ENCODE peak calls at places on chromosome 4, in eight cellular contexts. U is A549, V is SK-N-SH, N is K562, H is HCT116, Z is GM12878, M is GM23338, E is HepG2. S is an unnamed sample. For H3K4me1, the result is how much of the 10 kb centered on the place peaks cover.

GRCh38 chr4:169823685-169824084 is 65.9 kb upstream of the HPF1 start:
- DNase-seq in U (peak), V (no peak), N (peak), H (no peak), Z (no peak), M (peak), E (peak), S (no peak)

GRCh38 chr4:164485169-164485568 is 268.8 kb upstream of the SMIM31 start:
- DNase-seq in U (no peak), V (no peak), N (no peak), H (no peak), Z (no peak), M (no peak), E (no peak), S (no peak)

GRCh38 chr4:175873707-175874106 is 61.6 kb upstream of the GPM6A start:
- DNase-seq in U (no peak), V (no peak), N (no peak), H (no peak), Z (no peak), M (no peak), E (no peak), S (no peak)

GRCh38 chr4:140176735-140177134 is 22.8 kb upstream of the MAML3 start:
- DNase-seq in U (no peak), V (no peak), N (no peak), H (no peak), Z (no peak), M (no peak), E (no peak), S (no peak)

GRCh38 chr4:168028970-168029610 is 63.2 kb upstream of the ANXA10 start:
- DNase-seq in U (no peak), V (no peak), N (no peak), H (no peak), Z (no peak), M (no peak), E (no peak), S (no peak)

GRCh38 chr4:150315175-150315574 is 236.9 kb downstream of the DCLK2 start:
- DNase-seq in U (no peak), V (no peak), N (no peak), H (no peak), Z (no peak), M (peak), E (no peak), S (no peak)

GRCh38 chr4:156515295-156515694 is 456.3 kb downstream of the PDGFC start:
- DNase-seq in U (no peak), V (no peak), N (no peak), H (no peak), Z (no peak), M (no peak), E (no peak), S (no peak)

GRCh38 chr4:20512053-20512810 is 188.0 kb upstream of the PACRGL start:
- DNase-seq in U (no peak), V (no peak), N (peak), H (no peak), Z (no peak), M (no peak), E (no peak), S (no peak)

GRCh38 chr4:11497212-11497806 is 68.6 kb upstream of the HS3ST1 start:
- DNase-seq in U (no peak), V (no peak), N (no peak), H (no peak), Z (no peak), M (peak), E (no peak), S (no peak)

GRCh38 chr4:155208258-155209054 is at the start of gene NPY2R:
- DNase-seq in U (peak), V (peak), N (no peak), H (no peak), Z (no peak), M (peak), E (no peak), S (no peak)

GRCh38 chr4:89196056-89196674 is 84.8 kb downstream of the TIGD2 start:
- DNase-seq in U (peak), V (no peak), N (no peak), H (peak), Z (no peak), M (peak), E (no peak), S (no peak)

GRCh38 chr4:119479835-119480234 is 148.8 kb downstream of the PDE5A start:
- DNase-seq in U (no peak), V (no peak), N (no peak), H (no peak), Z (no peak), M (no peak), E (no peak), S (no peak)

GRCh38 chr4:108810087-108810486 is 47.2 kb upstream of the ETNPPL start:
- DNase-seq in U (no peak), V (no peak), N (no peak), H (no peak), Z (no peak), M (no peak), E (no peak), S (no peak)

GRCh38 chr4:123956204-123956603 is 559.6 kb downstream of the SPRY1 start:
- DNase-seq in U (no peak), V (no peak), N (no peak), H (no peak), Z (no peak), M (no peak), E (no peak), S (no peak)

GRCh38 chr4:101762544-101762943 is 28.0 kb upstream of the BANK1 start:
- DNase-seq in U (no peak), V (no peak), N (no peak), H (no peak), Z (no peak), M (no peak), E (no peak), S (no peak)

GRCh38 chr4:21952549-21952948 is 4.0 kb upstream of the KCNIP4 start:
- DNase-seq in U (no peak), V (no peak), N (no peak), H (no peak), Z (peak), M (no peak), E (no peak), S (no peak)

GRCh38 chr4:113823291-113823659 is 61.7 kb upstream of the CAMK2D start:
- DNase-seq in U (no peak), V (no peak), N (no peak), H (no peak), Z (peak), M (no peak), E (no peak), S (no peak)

GRCh38 chr4:100340534-100341364 is 150.5 kb upstream of the DDIT4L start:
- DNase-seq in U (no peak), V (no peak), N (no peak), H (no peak), Z (no peak), M (no peak), E (no peak), S (no peak)

GRCh38 chr4:8302331-8302730 is 32.8 kb downstream of the HTRA3 start:
- DNase-seq in U (no peak), V (no peak), N (no peak), H (no peak), Z (no peak), M (no peak), E (no peak), S (no peak)

GRCh38 chr4:39825741-39826231 is 127.8 kb downstream of the UBE2K start:
- DNase-seq in U (peak), V (no peak), N (no peak), H (no peak), Z (no peak), M (no peak), E (no peak), S (no peak)

GRCh38 chr4:52914051-52914605 is 52.0 kb downstream of the RASL11B start:
- DNase-seq in U (no peak), V (no peak), N (no peak), H (no peak), Z (no peak), M (no peak), E (peak), S (no peak)

GRCh38 chr4:51849430-51849829 is 6.5 kb downstream of the DCUN1D4 start:
- DNase-seq in U (no peak), V (no peak), N (no peak), H (no peak), Z (no peak), M (no peak), E (no peak), S (no peak)

GRCh38 chr4:146095091-146095690 is 80.3 kb upstream of the LSM6 start:
- DNase-seq in U (peak), V (peak), N (peak), H (peak), Z (no peak), M (peak), E (peak), S (peak)

GRCh38 chr4:6299875-6300274 is 30.2 kb downstream of the WFS1 start:
- DNase-seq in U (no peak), V (no peak), N (no peak), H (no peak), Z (no peak), M (no peak), E (no peak), S (no peak)

GRCh38 chr4:17957689-17958088 is 63.9 kb downstream of the LCORL start:
- DNase-seq in U (no peak), V (no peak), N (no peak), H (no peak), Z (no peak), M (no peak), E (no peak), S (no peak)

GRCh38 chr4:156475322-156475721 is 496.3 kb downstream of the PDGFC start:
- DNase-seq in U (peak), V (peak), N (no peak), H (peak), Z (no peak), M (no peak), E (peak), S (peak)

GRCh38 chr4:150234246-150234645 is 156.0 kb downstream of the DCLK2 start:
- DNase-seq in U (no peak), V (no peak), N (no peak), H (no peak), Z (no peak), M (no peak), E (no peak), S (no peak)

GRCh38 chr4:33160126-33160525 is 2440.0 kb downstream of the PCDH7 start:
- DNase-seq in U (peak), V (no peak), N (no peak), H (peak), Z (no peak), M (peak), E (no peak), S (no peak)

GRCh38 chr4:11106769-11107168 is 321.9 kb downstream of the HS3ST1 start:
- DNase-seq in U (no peak), V (no peak), N (no peak), H (no peak), Z (no peak), M (no peak), E (no peak), S (no peak)

GRCh38 chr4:168353746-168354145 is 35.2 kb upstream of the DDX60 start:
- DNase-seq in U (no peak), V (no peak), N (no peak), H (no peak), Z (no peak), M (no peak), E (no peak), S (no peak)

GRCh38 chr4:76601791-76602190 is 166.8 kb downstream of the SHROOM3 start:
- DNase-seq in U (no peak), V (no peak), N (peak), H (no peak), Z (no peak), M (no peak), E (no peak), S (no peak)

GRCh38 chr4:169902658-169903345 is 123.4 kb downstream of the MFAP3L start:
- DNase-seq in U (peak), V (no peak), N (no peak), H (peak), Z (no peak), M (no peak), E (peak), S (no peak)

GRCh38 chr4:162645381-162645780 is 481.6 kb upstream of the FSTL5 start:
- DNase-seq in U (peak), V (no peak), N (no peak), H (no peak), Z (no peak), M (peak), E (peak), S (no peak)

GRCh38 chr4:123042095-123042494 is 119.7 kb upstream of the NUDT6 start:
- DNase-seq in U (no peak), V (no peak), N (no peak), H (no peak), Z (no peak), M (no peak), E (no peak), S (no peak)

GRCh38 chr4:152289963-152290362 is 245.9 kb downstream of the FBXW7 start:
- DNase-seq in U (no peak), V (no peak), N (no peak), H (no peak), Z (no peak), M (no peak), E (no peak), S (no peak)
- H3K4me3 ChIP-seq in U (no peak), V (no peak), N (no peak), H (no peak), Z (no peak), M (no peak), E (no peak), S (no peak)

GRCh38 chr4:5192271-5192670 is 141.0 kb downstream of the STK32B start:
- DNase-seq in U (no peak), V (no peak), N (no peak), H (no peak), Z (no peak), M (no peak), E (no peak), S (no peak)

GRCh38 chr4:5191831-5192230 is 140.6 kb downstream of the STK32B start:
- DNase-seq in U (no peak), V (no peak), N (no peak), H (no peak), Z (no peak), M (no peak), E (no peak), S (no peak)

GRCh38 chr4:5186584-5187170 is 135.4 kb downstream of the STK32B start:
- DNase-seq in U (no peak), V (no peak), N (no peak), H (no peak), Z (no peak), M (no peak), E (no peak), S (no peak)
- TF ChIP-seq REST in U (no peak), V (no peak), N (no peak), H (no peak), Z (no peak), M (no peak), E (no peak), S (no peak)

DNA sequence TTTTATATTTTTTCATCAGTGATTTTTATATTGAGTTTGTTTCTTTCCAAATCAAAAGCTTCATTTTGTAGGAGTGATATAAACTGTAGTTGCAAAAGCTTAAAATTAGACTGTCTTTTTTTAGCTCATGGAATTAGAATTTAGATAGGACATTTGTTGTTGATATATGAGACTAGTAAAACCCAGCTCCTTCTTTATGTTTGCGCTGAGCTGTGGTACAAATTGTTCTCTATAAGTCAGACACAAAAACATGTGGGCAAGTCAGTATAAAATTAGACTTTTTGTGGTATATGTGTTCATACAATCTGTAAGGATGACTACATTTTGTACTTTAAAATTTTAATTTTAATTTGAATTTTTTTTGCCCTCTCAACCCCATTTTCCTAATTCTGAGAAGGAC is 18.3 kb downstream of the FHIP1A start:
- DNase-seq in U (no peak), V (no peak), N (no peak), H (no peak), Z (no peak), M (no peak), E (no peak), S (no peak)
- H3K4me1 ChIP-seq in U (under half), V (under half), N (under half), H (under half), Z (under half), M (half or more), E (under half), S (under half)

GRCh38 chr4:184802203-184803015 is 23.4 kb downstream of the ACSL1 start:
- DNase-seq in U (no peak), V (no peak), N (no peak), H (no peak), Z (no peak), M (no peak), E (no peak), S (no peak)

GRCh38 chr4:184803133-184803532 is 22.6 kb downstream of the ACSL1 start:
- DNase-seq in U (no peak), V (no peak), N (no peak), H (no peak), Z (no peak), M (no peak), E (no peak), S (no peak)

GRCh38 chr4:184805462-184806245 is 20.1 kb downstream of the ACSL1 start:
- DNase-seq in U (no peak), V (peak), N (no peak), H (no peak), Z (no peak), M (no peak), E (no peak), S (no peak)

GRCh38 chr4:184804621-184805020 is 21.1 kb downstream of the ACSL1 start:
- DNase-seq in U (no peak), V (no peak), N (no peak), H (no peak), Z (no peak), M (no peak), E (no peak), S (no peak)

DNA sequence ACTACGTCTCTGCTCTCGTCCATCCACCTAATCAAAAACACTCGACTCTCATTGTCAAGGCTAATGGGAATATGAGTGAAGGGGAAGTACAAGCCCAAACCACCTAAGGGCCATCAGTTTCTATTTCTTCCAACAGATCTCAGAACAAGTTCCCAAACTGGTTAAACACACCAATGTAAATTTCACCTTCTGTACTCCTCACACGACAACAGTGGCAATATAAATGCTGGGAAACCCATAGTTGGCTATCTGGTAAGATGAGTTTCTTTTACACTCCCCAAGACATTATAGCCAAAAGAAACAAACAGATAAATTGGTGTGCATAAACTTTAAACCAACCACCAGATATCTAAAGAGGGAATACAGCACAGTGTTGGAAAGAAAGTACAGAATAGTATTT is 21.9 kb downstream of the ACSL1 start:
- DNase-seq in U (no peak), V (no peak), N (no peak), H (no peak), Z (no peak), M (no peak), E (no peak), S (no peak)
- H3K4me3 ChIP-seq in U (no peak), V (no peak), N (no peak), H (no peak), Z (no peak), M (no peak), E (no peak), S (no peak)

GRCh38 chr4:157961591-157961990 is 211.2 kb downstream of the GASK1B start:
- DNase-seq in U (no peak), V (no peak), N (no peak), H (no peak), Z (no peak), M (no peak), E (no peak), S (no peak)
- TF ChIP-seq REST in U (no peak), V (no peak), N (no peak), H (no peak), Z (no peak), M (no peak), E (no peak), S (no peak)

GRCh38 chr4:1212546-1213335 is 36.2 kb downstream of the CTBP1 start:
- DNase-seq in U (no peak), V (no peak), N (no peak), H (no peak), Z (no peak), M (no peak), E (no peak), S (no peak)

GRCh38 chr4:1215347-1216075 is 33.4 kb downstream of the CTBP1 start:
- DNase-seq in U (no peak), V (no peak), N (no peak), H (no peak), Z (peak), M (no peak), E (no peak), S (no peak)

GRCh38 chr4:1216076-1216614 is 32.8 kb downstream of the CTBP1 start:
- DNase-seq in U (no peak), V (no peak), N (no peak), H (no peak), Z (no peak), M (no peak), E (no peak), S (no peak)

GRCh38 chr4:1213336-1213995 is 35.5 kb downstream of the CTBP1 start:
- DNase-seq in U (no peak), V (no peak), N (no peak), H (no peak), Z (no peak), M (no peak), E (no peak), S (no peak)

DNA sequence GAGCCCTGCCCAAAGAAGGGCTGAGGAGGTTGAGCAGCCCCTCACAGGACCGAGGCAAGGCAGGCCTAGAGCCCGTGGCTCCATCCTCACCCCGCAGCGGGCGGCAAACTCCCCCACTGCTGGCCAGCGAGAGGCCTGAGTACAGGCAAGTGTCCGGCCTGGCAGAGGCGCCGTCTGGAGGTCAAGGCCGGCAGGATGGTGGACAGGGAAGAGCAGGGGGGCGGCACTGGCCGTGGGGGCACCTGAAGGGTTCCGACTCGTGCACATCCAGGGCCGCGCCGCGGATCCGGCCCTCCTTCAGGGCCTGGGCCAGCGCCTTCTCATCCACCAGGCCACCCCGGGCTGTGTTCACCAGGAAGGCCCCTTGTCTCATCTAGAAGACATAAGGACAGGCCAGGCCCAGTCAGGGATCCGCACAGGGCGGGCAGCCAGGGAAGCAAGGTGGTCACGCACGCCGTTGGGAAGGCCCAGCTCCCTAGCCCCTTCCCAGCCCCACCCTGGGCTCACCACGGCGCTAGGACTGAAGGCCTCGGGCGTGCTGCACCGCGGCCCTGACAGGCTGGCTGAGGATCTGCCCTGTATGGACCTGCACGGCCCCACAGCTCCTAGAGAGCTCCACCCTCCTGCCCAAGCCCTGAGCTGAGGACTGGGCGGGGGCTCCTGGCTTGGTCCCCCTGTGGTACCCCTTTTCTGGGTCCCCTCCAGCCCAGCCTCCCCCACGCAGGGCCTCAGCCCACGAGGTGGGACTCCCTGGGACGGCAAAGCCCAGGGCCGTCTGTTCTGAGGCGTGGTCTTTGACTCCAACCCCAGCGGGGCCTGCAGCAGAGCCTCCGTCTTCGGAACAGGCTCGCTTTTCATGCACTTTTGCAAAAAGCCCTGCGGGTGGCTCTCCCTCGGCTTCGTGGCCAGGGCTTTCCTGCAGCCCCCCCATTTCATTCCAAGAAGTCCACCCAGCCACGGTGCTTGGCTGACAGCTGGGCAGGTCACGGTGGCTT is 34.5 kb downstream of the CTBP1 start:
- DNase-seq in U (no peak), V (no peak), N (no peak), H (no peak), Z (no peak), M (no peak), E (no peak), S (no peak)
- H3K4me1 ChIP-seq in U (under half), V (under half), N (under half), H (under half), Z (under half), M (under half), E (under half), S (under half)

GRCh38 chr4:13546374-13546854 is 2.1 kb upstream of the NKX3-2 start:
- DNase-seq in U (no peak), V (peak), N (no peak), H (no peak), Z (no peak), M (peak), E (no peak), S (no peak)
- H3K4me3 ChIP-seq in U (no peak), V (no peak), N (no peak), H (no peak), Z (no peak), M (peak), E (no peak), S (no peak)

GRCh38 chr4:96131186-96131585 is 291.3 kb downstream of the PDHA2 start:
- DNase-seq in U (no peak), V (no peak), N (no peak), H (no peak), Z (no peak), M (no peak), E (no peak), S (no peak)

GRCh38 chr4:96126227-96126626 is 286.3 kb downstream of the PDHA2 start:
- DNase-seq in U (no peak), V (no peak), N (no peak), H (no peak), Z (no peak), M (no peak), E (no peak), S (no peak)
- TF ChIP-seq REST in U (no peak), V (no peak), N (no peak), H (no peak), Z (no peak), M (no peak), E (no peak), S (no peak)